ENCODE peak calls at places on chromosomes 16 and 17, in six cellular contexts. G, Z, W, A, P and R are unnamed samples.

GRCh38 chr16:11675561-11676511 is 7.6 kb downstream of the SNN start:
- DNase-seq in A (no peak), P (peak; percentile 90), Z (no peak), G (peak; percentile 15), W (no peak), R (peak; percentile 66)

GRCh38 chr16:74601131-74601871 is 5.6 kb downstream of the GLG1 start:
- DNase-seq in W (no peak), Z (no peak), G (no peak), A (no peak), P (no peak), R (no peak)

GRCh38 chr17:34307110-34307509 is 12.1 kb upstream of the CCL8 start:
- DNase-seq in W (peak; percentile 8), Z (no peak), P (no peak), G (peak; percentile 71), A (no peak), R (no peak)

GRCh38 chr17:18925187-18925586 is 26.8 kb upstream of the SLC5A10 start:
- DNase-seq in W (no peak), A (no peak), Z (no peak), P (no peak), G (no peak), R (no peak)

GRCh38 chr17:72338847-72339790 is 218.3 kb downstream of the SOX9 start:
- DNase-seq in Z (no peak), A (no peak), W (peak; percentile 95), P (peak; percentile 83), G (peak; percentile 97), R (peak; percentile 97)

GRCh38 chr17:73386561-73386960 is 74.8 kb upstream of the CDC42EP4 start:
- DNase-seq in Z (no peak), W (no peak), P (no peak), A (no peak), G (no peak), R (no peak)

GRCh38 chr16:27235055-27235937 is 32.0 kb downstream of the KDM8 start:
- DNase-seq in P (no peak), Z (no peak), A (no peak), G (peak; percentile 85), W (peak; percentile 96), R (peak; percentile 68)

GRCh38 chr17:63263053-63263452 is 183.1 kb downstream of the CYB561 start:
- DNase-seq in Z (no peak), G (no peak), P (no peak), A (no peak), W (no peak), R (no peak)

GRCh38 chr17:65218261-65218660 is 81.1 kb downstream of the RGS9 start:
- DNase-seq in P (no peak), W (no peak), G (no peak), A (no peak), Z (no peak), R (no peak)

GRCh38 chr17:82092094-82092586 is 5.9 kb downstream of the FASN start:
- DNase-seq in A (no peak), Z (no peak), P (no peak), W (no peak), G (no peak), R (no peak)

GRCh38 chr17:57842280-57842679 is 7.6 kb downstream of the MRPS23 start:
- DNase-seq in P (no peak), G (no peak), W (no peak), Z (no peak), A (no peak), R (no peak)

GRCh38 chr17:41965694-41966375 is 760 bp upstream of the CNP start:
- DNase-seq in G (peak; percentile 38), A (no peak), W (peak; percentile 68), Z (peak; percentile 50), P (peak; percentile 91), R (peak; percentile 95)

GRCh38 chr17:17061516-17061915 is 19.3 kb downstream of the MPRIP start:
- DNase-seq in P (no peak), Z (no peak), G (no peak), W (no peak), A (no peak), R (no peak)

GRCh38 chr17:77451271-77451893 is 310.6 kb downstream of the SEC14L1 start:
- DNase-seq in G (peak; percentile 69), P (no peak), Z (peak; percentile 92), A (peak; percentile 71), W (peak; percentile 83), R (peak; percentile 94)

GRCh38 chr17:77450742-77451270 is 310.0 kb downstream of the SEC14L1 start:
- DNase-seq in G (no peak), Z (no peak), W (no peak), P (no peak), A (no peak), R (no peak)

GRCh38 chr17:77453613-77454559 is 313.1 kb downstream of the SEC14L1 start:
- DNase-seq in P (no peak), A (no peak), Z (no peak), W (no peak), G (no peak), R (peak; percentile 34)

GRCh38 chr17:77449908-77450741 is 309.4 kb downstream of the SEC14L1 start:
- DNase-seq in G (peak; percentile 72), P (no peak), W (peak; percentile 89), A (no peak), Z (peak; percentile 87), R (peak; percentile 90)

DNA sequence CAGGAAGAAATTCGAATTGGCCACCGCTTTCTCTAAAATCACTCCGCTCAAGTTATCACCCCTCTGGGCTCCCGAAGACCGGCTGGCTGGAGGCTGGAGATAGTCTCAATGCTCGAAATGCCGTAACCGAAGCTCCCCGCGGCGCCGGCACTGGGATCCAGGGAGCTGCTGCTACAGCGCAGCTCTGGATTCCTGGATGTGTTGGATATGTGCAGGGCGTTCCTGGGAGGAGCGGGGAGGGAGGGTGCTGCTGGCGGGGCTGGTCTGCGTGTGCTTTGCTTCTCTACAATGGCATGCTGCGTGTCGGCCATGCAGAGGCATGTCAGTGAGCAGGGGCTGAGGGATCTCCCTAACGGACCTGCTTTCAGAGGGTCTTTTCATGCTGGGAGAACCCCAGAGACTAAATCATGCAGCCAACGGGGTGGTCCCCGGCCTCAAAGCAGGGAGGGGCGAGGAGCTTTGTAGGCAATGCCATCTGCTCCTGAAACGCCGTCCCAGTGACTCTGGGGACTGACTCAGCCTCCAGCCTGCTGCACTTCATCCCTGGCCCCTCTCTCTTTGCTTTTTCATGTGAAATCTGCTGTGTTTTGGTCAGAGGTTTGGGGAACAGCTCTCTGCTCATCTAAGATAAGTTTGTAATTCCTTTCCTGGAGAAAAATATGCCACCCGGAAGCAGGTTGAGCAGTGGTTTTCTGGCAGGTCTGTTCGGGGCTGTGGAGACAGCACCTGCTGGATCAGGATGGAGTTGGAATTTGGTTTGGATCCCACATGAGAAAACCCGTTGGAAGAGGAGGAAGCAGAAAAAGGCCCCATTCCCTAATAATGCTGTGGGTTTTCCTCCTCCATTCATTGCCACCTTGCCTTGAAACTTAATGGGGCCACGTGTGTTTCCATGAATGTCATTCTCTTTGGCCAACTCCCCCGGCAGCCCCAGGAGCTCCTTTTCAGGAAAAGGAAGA is 311.4 kb downstream of the SEC14L1 start:
- DNase-seq in W (peak; percentile 90), G (peak; percentile 72), A (no peak), P (peak; percentile 91), Z (no peak), R (peak; percentile 87)
- H3K4ac ChIP-seq in W (peak overlapping the region; percentile 97), G (peak overlapping the region; percentile 90), A (peak overlapping the region; percentile 46), P (peak overlapping the region; percentile 88), Z (peak overlapping the region; percentile 89), R (peak overlapping the region; percentile 7)

GRCh38 chr17:60743812-60744211 is 66.2 kb downstream of the BCAS3 start:
- DNase-seq in G (peak; percentile 43), P (no peak), W (no peak), A (no peak), Z (no peak), R (peak; percentile 10)
- H3K4me3 ChIP-seq in G (peak overlapping the region; percentile 44), P (no peak overlapping the region), W (no peak overlapping the region), A (peak overlapping the region; percentile 41), Z (peak overlapping the region; percentile 27), R (no peak overlapping the region)

GRCh38 chr17:3889613-3890012 is 3.2 kb downstream of the CAMKK1 start:
- DNase-seq in A (no peak), Z (no peak), W (no peak), G (no peak), P (no peak), R (no peak)

GRCh38 chr17:3890082-3890892 is 2.6 kb downstream of the CAMKK1 start:
- DNase-seq in A (no peak), P (peak; percentile 4), G (peak; percentile 91), W (peak; percentile 96), Z (no peak), R (no peak)

GRCh38 chr17:3887811-3888210 is 5.0 kb downstream of the CAMKK1 start:
- DNase-seq in Z (no peak), G (no peak), A (no peak), W (peak; percentile 21), P (no peak), R (peak; percentile 28)

GRCh38 chr17:3887394-3887793 is 5.5 kb downstream of the CAMKK1 start:
- DNase-seq in P (no peak), G (no peak), A (no peak), Z (no peak), W (no peak), R (no peak)

GRCh38 chr17:3888343-3889171 is 4.3 kb downstream of the CAMKK1 start:
- DNase-seq in A (no peak), G (peak; percentile 94), P (no peak), W (peak; percentile 93), Z (no peak), R (peak; percentile 81)
- H3K4ac ChIP-seq in A (no peak overlapping the region), G (peak overlapping the region; percentile 87), P (no peak overlapping the region), W (peak overlapping the region; percentile 69), Z (no peak overlapping the region), R (no peak overlapping the region)

GRCh38 chr16:65122724-65122973 is 786 bp upstream of the CDH11 start:
- DNase-seq in A (no peak), G (no peak), P (no peak), Z (no peak), W (no peak), R (no peak)
- H3K4me3 ChIP-seq in A (peak overlapping the region; percentile 76), G (peak overlapping the region; percentile 66), P (peak overlapping the region; percentile 69), Z (peak overlapping the region; percentile 12), W (peak overlapping the region; percentile 81), R (peak overlapping the region; percentile 57)

DNA sequence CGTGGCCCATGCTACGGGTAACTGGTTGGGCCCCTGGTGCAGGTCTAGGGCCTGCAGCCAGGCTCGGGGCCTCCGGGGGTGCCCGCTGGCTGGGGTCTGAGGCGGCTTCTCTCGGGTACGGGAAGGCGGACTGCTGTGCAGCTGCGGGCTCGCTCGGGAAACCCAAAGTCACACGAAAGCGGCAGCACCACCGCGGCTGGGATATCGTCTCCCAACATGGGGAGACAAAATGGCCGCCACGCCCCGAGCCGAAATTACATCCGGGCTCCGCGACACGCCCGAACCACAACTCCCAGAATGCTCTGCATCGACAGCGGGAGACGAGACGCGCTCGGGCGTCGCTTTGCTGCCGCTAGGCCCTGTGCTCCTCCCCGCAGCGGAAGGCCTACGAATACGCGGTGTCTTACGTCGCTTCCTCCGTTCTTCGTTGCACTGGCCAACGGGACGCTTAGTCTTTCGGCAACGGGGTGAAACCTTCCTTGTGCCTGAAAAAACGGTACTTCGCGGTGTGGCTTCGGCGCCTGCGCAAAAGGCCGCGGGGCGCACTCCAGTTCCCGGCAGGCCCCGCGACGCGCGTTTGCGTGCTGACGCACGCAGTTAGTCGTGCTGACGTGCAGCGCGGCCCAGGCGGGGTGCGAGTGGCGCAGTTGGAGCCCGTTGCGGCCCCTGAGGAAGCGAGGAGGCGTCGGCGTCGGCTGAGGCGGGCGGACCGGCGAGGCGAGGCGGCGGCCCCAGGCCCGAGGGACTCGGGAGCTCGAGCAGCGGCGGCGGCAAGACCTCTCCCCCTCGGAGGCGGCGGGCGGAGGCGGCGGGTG is at the start of gene SRRM2:
- DNase-seq in Z (peak; percentile 97), A (peak; percentile 78), G (peak; percentile 95), W (peak; percentile 96), P (peak; percentile 91), R (peak; percentile 98)
- H3K4ac ChIP-seq in Z (peak within 1 kb of the TSS; percentile 99), A (peak within 1 kb of the TSS; percentile 94), G (peak within 1 kb of the TSS; percentile 99), W (peak within 1 kb of the TSS; percentile 96), P (peak within 1 kb of the TSS; percentile 100), R (peak within 1 kb of the TSS; percentile 89)

GRCh38 chr16:84599528-84600202 is 18.2 kb downstream of the COTL1 start:
- DNase-seq in A (peak; percentile 50), G (peak; percentile 85), Z (peak; percentile 77), W (peak; percentile 92), P (no peak), R (peak; percentile 95)
- H3K4me3 ChIP-seq in A (peak overlapping the region; percentile 36), G (peak overlapping the region; percentile 3), Z (no peak overlapping the region), W (peak overlapping the region; percentile 59), P (no peak overlapping the region), R (no peak overlapping the region)

GRCh38 chr17:29155235-29155965 is 24.8 kb downstream of the MYO18A start:
- DNase-seq in P (peak; percentile 64), Z (no peak), G (peak; percentile 61), A (no peak), W (peak; percentile 62), R (peak; percentile 86)
- H3K4ac ChIP-seq in P (peak overlapping the region; percentile 36), Z (no peak overlapping the region), G (peak overlapping the region; percentile 97), A (peak overlapping the region; percentile 79), W (peak overlapping the region; percentile 75), R (peak overlapping the region; percentile 28)